ENCODE peak calls at places on chromosome 20, in four cellular contexts. One of them, this sample, is unnamed.

GRCh38 chr20:16621435-16622141 is 48.3 kb upstream of the KIF16B start:
- DNase-seq in A549: no peak
- DNase-seq in CD8-positive, alpha-beta T cell: no peak
- DNase-seq in GM13976: no peak
- DNase-seq in this sample: no peak

GRCh38 chr20:40148886-40149285 is 540.1 kb downstream of the MAFB start:
- DNase-seq in A549: no peak
- DNase-seq in CD8-positive, alpha-beta T cell: no peak
- DNase-seq in GM13976: no peak
- DNase-seq in this sample: no peak

GRCh38 chr20:19071442-19071717 is 141.1 kb upstream of the SLC24A3 start:
- DNase-seq in A549: no peak
- DNase-seq in CD8-positive, alpha-beta T cell: no peak
- DNase-seq in GM13976: peak; percentile 38
- DNase-seq in this sample: no peak

GRCh38 chr20:11769825-11770224 is 147.9 kb upstream of the BTBD3 start:
- DNase-seq in A549: no peak
- DNase-seq in CD8-positive, alpha-beta T cell: no peak
- DNase-seq in GM13976: no peak
- DNase-seq in this sample: no peak

GRCh38 chr20:19769516-19769915 is 11.5 kb downstream of the RIN2 start:
- DNase-seq in A549: no peak
- DNase-seq in CD8-positive, alpha-beta T cell: no peak
- DNase-seq in GM13976: no peak
- DNase-seq in this sample: no peak

GRCh38 chr20:39563406-39563805 is 601.3 kb downstream of the DHX35 start:
- DNase-seq in A549: no peak
- DNase-seq in CD8-positive, alpha-beta T cell: no peak
- DNase-seq in GM13976: no peak
- DNase-seq in this sample: no peak

GRCh38 chr20:38604873-38605303 is 3.3 kb downstream of the ARHGAP40 start:
- DNase-seq in A549: peak; percentile 92
- DNase-seq in CD8-positive, alpha-beta T cell: no peak
- DNase-seq in GM13976: no peak
- DNase-seq in this sample: no peak

GRCh38 chr20:52004720-52005119 is 186.9 kb downstream of the ZFP64 start:
- DNase-seq in A549: no peak
- DNase-seq in CD8-positive, alpha-beta T cell: no peak
- DNase-seq in GM13976: no peak
- DNase-seq in this sample: no peak

GRCh38 chr20:15654208-15654649 is 919.0 kb downstream of the KIF16B start:
- DNase-seq in A549: peak; percentile 42
- DNase-seq in CD8-positive, alpha-beta T cell: no peak
- DNase-seq in GM13976: peak; percentile 48
- DNase-seq in this sample: no peak

GRCh38 chr20:60559462-60559861 is 601.2 kb downstream of the CDH26 start:
- DNase-seq in A549: no peak
- DNase-seq in CD8-positive, alpha-beta T cell: no peak
- DNase-seq in GM13976: no peak
- DNase-seq in this sample: no peak

GRCh38 chr20:41167481-41168253 is 30.3 kb downstream of the PLCG1 start:
- DNase-seq in A549: no peak
- DNase-seq in CD8-positive, alpha-beta T cell: no peak
- DNase-seq in GM13976: no peak
- DNase-seq in this sample: no peak

GRCh38 chr20:57264151-57264792 is 2.2 kb downstream of the BMP7 start:
- DNase-seq in A549: no peak
- DNase-seq in CD8-positive, alpha-beta T cell: no peak
- DNase-seq in GM13976: no peak
- DNase-seq in this sample: peak; percentile 56

GRCh38 chr20:50308513-50309279 is 118.1 kb downstream of the CEBPB start:
- DNase-seq in A549: peak; percentile 90
- DNase-seq in CD8-positive, alpha-beta T cell: no peak
- DNase-seq in GM13976: no peak
- DNase-seq in this sample: no peak

GRCh38 chr20:46129955-46130481 is 11.9 kb downstream of the CD40 start:
- DNase-seq in A549: no peak
- DNase-seq in CD8-positive, alpha-beta T cell: no peak
- DNase-seq in GM13976: peak; percentile 48
- DNase-seq in this sample: no peak

GRCh38 chr20:19968488-19969073 is 48.6 kb upstream of the NAA20 start:
- DNase-seq in A549: no peak
- DNase-seq in CD8-positive, alpha-beta T cell: no peak
- DNase-seq in GM13976: no peak
- DNase-seq in this sample: no peak

GRCh38 chr20:59526242-59527225 is 77.8 kb upstream of the PHACTR3 start:
- DNase-seq in A549: peak; percentile 22
- DNase-seq in CD8-positive, alpha-beta T cell: no peak
- DNase-seq in GM13976: no peak
- DNase-seq in this sample: no peak

GRCh38 chr20:674936-675452 is 608 bp downstream of the SCRT2 start:
- DNase-seq in A549: no peak
- DNase-seq in CD8-positive, alpha-beta T cell: no peak
- DNase-seq in GM13976: no peak
- DNase-seq in this sample: no peak

GRCh38 chr20:13788167-13788834 is 3.5 kb downstream of the NDUFAF5 start:
- DNase-seq in A549: peak; percentile 83
- DNase-seq in CD8-positive, alpha-beta T cell: peak; percentile 26
- DNase-seq in GM13976: peak; percentile 52
- DNase-seq in this sample: no peak

GRCh38 chr20:46260480-46260879 is 47.8 kb downstream of the CDH22 start:
- DNase-seq in A549: no peak
- DNase-seq in CD8-positive, alpha-beta T cell: no peak
- DNase-seq in GM13976: no peak
- DNase-seq in this sample: no peak

GRCh38 chr20:1802385-1803215 is 92.6 kb upstream of the SIRPA start:
- DNase-seq in A549: peak; percentile 78
- DNase-seq in CD8-positive, alpha-beta T cell: peak; percentile 36
- DNase-seq in GM13976: peak; percentile 81
- DNase-seq in this sample: peak; percentile 51
- TF ChIP-seq CTCF in A549: peak; percentile 81
- TF ChIP-seq CTCF in CD8-positive, alpha-beta T cell: peak; percentile 20
- TF ChIP-seq CTCF in GM13976: peak; percentile 73
- TF ChIP-seq CTCF in this sample: peak; percentile 62

DNA sequence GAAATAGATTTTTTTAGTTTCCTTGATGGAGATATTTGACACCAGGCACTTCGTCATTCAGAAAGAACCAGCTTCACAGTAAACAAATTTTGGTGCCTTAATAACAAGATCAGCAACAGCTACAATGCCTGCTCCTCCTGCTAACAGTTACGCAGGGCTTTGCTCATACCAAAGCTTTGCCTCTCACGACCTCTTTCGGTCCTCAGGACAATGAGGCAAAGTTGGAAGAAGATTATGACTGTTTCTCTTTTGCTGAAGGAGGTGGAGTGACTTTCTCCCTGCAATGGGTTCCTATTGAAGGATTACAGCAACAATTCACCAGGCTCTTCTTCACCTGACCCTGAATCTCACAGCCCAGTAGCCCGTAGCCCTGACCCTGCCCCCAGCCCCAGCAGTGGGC is 440.1 kb downstream of the PREX1 start:
- DNase-seq in A549: no peak
- DNase-seq in CD8-positive, alpha-beta T cell: no peak
- DNase-seq in GM13976: no peak
- DNase-seq in this sample: no peak
- TF ChIP-seq CTCF in A549: no peak
- TF ChIP-seq CTCF in CD8-positive, alpha-beta T cell: no peak
- TF ChIP-seq CTCF in GM13976: no peak
- TF ChIP-seq CTCF in this sample: no peak

DNA sequence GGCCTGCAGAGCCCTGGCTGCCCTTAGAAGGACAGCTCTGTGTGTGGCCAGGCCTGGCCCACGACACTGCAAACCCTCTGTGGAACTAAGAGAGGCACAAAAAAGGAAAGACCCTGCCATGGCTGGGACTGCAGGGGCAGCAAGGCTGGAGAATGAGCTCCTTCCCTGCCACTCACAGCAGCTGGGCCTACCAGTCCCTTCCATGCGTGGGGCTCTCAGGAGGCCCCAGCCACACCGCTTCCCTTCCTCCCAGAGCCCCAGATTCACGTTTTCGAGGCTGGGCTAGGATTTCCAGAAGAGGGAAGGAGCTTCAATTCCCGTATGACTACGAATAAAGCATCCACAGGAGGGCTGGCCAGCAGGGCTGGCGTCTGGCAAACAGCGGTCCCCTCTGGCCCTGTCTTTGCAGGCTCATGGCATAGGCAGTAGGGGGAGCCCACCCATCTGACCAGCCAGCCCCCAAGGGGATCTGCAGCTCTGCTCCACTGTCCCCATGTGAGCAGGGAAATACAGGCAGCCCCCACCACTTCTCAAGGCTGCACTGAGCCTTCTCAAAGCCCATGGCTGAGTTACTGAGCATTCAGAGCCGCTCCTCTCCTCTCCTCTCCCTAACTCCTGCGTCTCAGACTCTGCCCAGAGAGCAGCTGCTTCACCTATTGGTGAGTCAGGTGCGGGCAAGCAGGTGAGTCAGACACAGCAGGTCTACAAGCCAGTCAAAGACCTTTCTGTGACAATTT is 53.1 kb downstream of the NINL start:
- DNase-seq in A549: no peak
- DNase-seq in CD8-positive, alpha-beta T cell: no peak
- DNase-seq in GM13976: no peak
- DNase-seq in this sample: no peak
- TF ChIP-seq CTCF in A549: no peak
- TF ChIP-seq CTCF in CD8-positive, alpha-beta T cell: no peak
- TF ChIP-seq CTCF in GM13976: no peak
- TF ChIP-seq CTCF in this sample: no peak

GRCh38 chr20:62400541-62400940 is 6.5 kb downstream of the CABLES2 start:
- DNase-seq in A549: no peak
- DNase-seq in CD8-positive, alpha-beta T cell: no peak
- DNase-seq in GM13976: no peak
- DNase-seq in this sample: no peak

GRCh38 chr20:62400021-62400420 is 7.1 kb downstream of the CABLES2 start:
- DNase-seq in A549: no peak
- DNase-seq in CD8-positive, alpha-beta T cell: no peak
- DNase-seq in GM13976: no peak
- DNase-seq in this sample: no peak

GRCh38 chr20:62402456-62402855 is 4.6 kb downstream of the CABLES2 start:
- DNase-seq in A549: no peak
- DNase-seq in CD8-positive, alpha-beta T cell: no peak
- DNase-seq in GM13976: no peak
- DNase-seq in this sample: no peak

GRCh38 chr20:62403331-62403730 is 3.8 kb downstream of the CABLES2 start:
- DNase-seq in A549: no peak
- DNase-seq in CD8-positive, alpha-beta T cell: no peak
- DNase-seq in GM13976: no peak
- DNase-seq in this sample: no peak

GRCh38 chr20:62401331-62401779 is 5.7 kb downstream of the CABLES2 start:
- DNase-seq in A549: peak; percentile 35
- DNase-seq in CD8-positive, alpha-beta T cell: no peak
- DNase-seq in GM13976: no peak
- DNase-seq in this sample: no peak
- TF ChIP-seq CTCF in A549: peak; percentile 18
- TF ChIP-seq CTCF in CD8-positive, alpha-beta T cell: no peak
- TF ChIP-seq CTCF in GM13976: peak; percentile 29
- TF ChIP-seq CTCF in this sample: peak; percentile 39

GRCh38 chr20:32523613-32524218 is 61.4 kb downstream of the NOL4L start:
- DNase-seq in A549: no peak
- DNase-seq in CD8-positive, alpha-beta T cell: no peak
- DNase-seq in GM13976: no peak
- DNase-seq in this sample: no peak

GRCh38 chr20:32522525-32522774 is 62.7 kb downstream of the NOL4L start:
- DNase-seq in A549: no peak
- DNase-seq in CD8-positive, alpha-beta T cell: no peak
- DNase-seq in GM13976: no peak
- DNase-seq in this sample: no peak

GRCh38 chr20:32520927-32521203 is 64.3 kb downstream of the NOL4L start:
- DNase-seq in A549: no peak
- DNase-seq in CD8-positive, alpha-beta T cell: no peak
- DNase-seq in GM13976: no peak
- DNase-seq in this sample: no peak

GRCh38 chr20:32522775-32523612 is 62.1 kb downstream of the NOL4L start:
- DNase-seq in A549: no peak
- DNase-seq in CD8-positive, alpha-beta T cell: no peak
- DNase-seq in GM13976: no peak
- DNase-seq in this sample: no peak

DNA sequence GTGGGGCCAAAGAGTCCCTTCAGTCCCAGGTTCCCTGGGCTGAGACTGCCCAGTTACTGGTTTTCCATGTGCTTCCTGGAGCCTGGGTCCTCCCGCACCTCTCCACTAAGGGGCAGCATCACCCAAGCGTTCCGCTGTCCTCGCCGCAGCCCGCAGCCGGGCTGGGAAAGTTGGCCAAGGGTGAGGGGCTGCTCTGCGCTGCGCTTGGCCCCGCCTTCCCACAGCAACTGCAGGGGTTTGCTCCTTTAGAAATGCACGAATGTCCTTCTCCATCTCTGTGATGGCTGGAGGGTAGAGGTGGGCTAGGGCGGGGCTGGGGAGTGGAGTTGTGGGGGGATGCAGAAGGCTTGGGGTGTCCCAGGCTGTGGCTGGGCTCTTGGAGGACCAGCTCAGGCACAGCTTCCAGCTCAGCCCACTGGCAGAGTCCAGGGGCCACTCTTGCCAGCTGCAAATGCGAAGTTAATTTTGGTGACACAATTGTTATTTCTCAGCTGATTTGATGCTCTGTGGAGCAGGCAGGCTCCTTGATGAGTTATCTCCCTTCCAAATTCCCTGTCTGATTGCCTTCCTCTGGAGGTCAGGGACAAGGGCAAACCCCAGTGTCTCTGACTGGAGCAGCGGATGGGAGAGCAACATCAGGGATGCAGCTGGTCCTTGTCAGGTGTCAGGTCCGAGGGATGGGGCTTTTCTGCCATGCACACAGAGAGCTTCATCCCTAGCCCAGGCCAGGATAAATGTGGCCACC is 63.2 kb downstream of the NOL4L start:
- DNase-seq in A549: peak; percentile 79
- DNase-seq in CD8-positive, alpha-beta T cell: peak; percentile 75
- DNase-seq in GM13976: peak; percentile 85
- DNase-seq in this sample: peak; percentile 89
- TF ChIP-seq CTCF in A549: peak; percentile 93
- TF ChIP-seq CTCF in CD8-positive, alpha-beta T cell: peak; percentile 79
- TF ChIP-seq CTCF in GM13976: peak; percentile 85
- TF ChIP-seq CTCF in this sample: peak; percentile 98

GRCh38 chr20:3686867-3687321 is 5.1 kb upstream of the ADAM33 start:
- DNase-seq in A549: no peak
- DNase-seq in CD8-positive, alpha-beta T cell: no peak
- DNase-seq in GM13976: no peak
- DNase-seq in this sample: no peak
- TF ChIP-seq CTCF in A549: no peak
- TF ChIP-seq CTCF in CD8-positive, alpha-beta T cell: no peak
- TF ChIP-seq CTCF in GM13976: no peak
- TF ChIP-seq CTCF in this sample: no peak

This sample was measured in progenitor cell of endocrine pancreas.